ENCODE peak calls at places on chromosome 17, in six cellular contexts. W is neuronal stem cell, B is NCI-H2171, T is left ventricle myocardium inferior, H is GM12892, Y is nephron progenitor cell. D is an unnamed sample.

GRCh38 chr17:62703269-62703775 is 75.9 kb downstream of the MRC2 start:
- DNase-seq in H (no peak), W (no peak), Y (no peak), T (no peak), B (no peak), D (peak)

GRCh38 chr17:32461853-32462617 is 17.7 kb downstream of the PSMD11 start:
- DNase-seq in W (peak), T (no peak), Y (peak), H (no peak), B (peak), D (peak)

GRCh38 chr17:74512624-74513084 is 18.6 kb downstream of the CD300LB start:
- DNase-seq in B (no peak), Y (no peak), W (no peak), H (no peak), T (no peak), D (no peak)

GRCh38 chr17:148757-149156 is 11.4 kb downstream of the SCGB1C2 start:
- DNase-seq in H (no peak), W (no peak), T (peak), Y (no peak), B (no peak), D (no peak)

GRCh38 chr17:37385439-37385990 is 9.7 kb downstream of the C17orf78 start:
- DNase-seq in H (no peak), T (no peak), W (no peak), Y (no peak), B (no peak), D (no peak)

GRCh38 chr17:66444001-66444400 is 141.6 kb downstream of the PRKCA start:
- DNase-seq in T (no peak), B (no peak), W (no peak), Y (no peak), H (no peak), D (no peak)

GRCh38 chr17:2996938-2997670 is 66.3 kb downstream of the OR1D5 start:
- DNase-seq in Y (no peak), B (no peak), T (no peak), H (no peak), W (no peak), D (no peak)

GRCh38 chr17:10127819-10128375 is 70.5 kb downstream of the GAS7 start:
- DNase-seq in T (peak), W (no peak), H (no peak), Y (peak), B (no peak), D (peak)

GRCh38 chr17:77383613-77384608 is 243.1 kb downstream of the SEC14L1 start:
- DNase-seq in H (no peak), W (no peak), B (peak), Y (no peak), T (peak), D (no peak)

GRCh38 chr17:57537524-57538410 is 207.3 kb downstream of the CCDC182 start:
- DNase-seq in Y (no peak), H (no peak), B (no peak), W (peak), T (no peak), D (peak)

GRCh38 chr17:57861000-57861736 is 11.3 kb upstream of the MRPS23 start:
- DNase-seq in T (peak), W (no peak), H (no peak), B (peak), Y (peak), D (peak)

GRCh38 chr17:75036643-75037268 is 10.0 kb downstream of the ATP5PD start:
- DNase-seq in W (no peak), B (peak), H (no peak), Y (peak), T (peak), D (no peak)

GRCh38 chr17:75773808-75774470 is 8.9 kb upstream of the GALK1 start:
- DNase-seq in W (no peak), B (no peak), Y (no peak), T (no peak), H (no peak), D (no peak)

GRCh38 chr17:32673964-32674363 is 187.2 kb downstream of the CDK5R1 start:
- DNase-seq in H (no peak), T (no peak), Y (no peak), B (no peak), W (no peak), D (no peak)

GRCh38 chr17:72502111-72502939 is 381.5 kb downstream of the SOX9 start:
- DNase-seq in H (no peak), Y (peak), W (no peak), T (no peak), B (peak), D (no peak)

GRCh38 chr17:40191237-40192208 is 14.3 kb downstream of the RAPGEFL1 start:
- DNase-seq in Y (peak), T (peak), B (no peak), W (no peak), H (peak), D (peak)

GRCh38 chr17:48915459-48916282 is 7.5 kb downstream of the UBE2Z start:
- DNase-seq in W (no peak), T (no peak), Y (no peak), B (no peak), H (peak), D (no peak)

GRCh38 chr17:49200423-49201083 is 9.8 kb downstream of the GNGT2 start:
- DNase-seq in B (no peak), W (no peak), T (no peak), Y (no peak), H (no peak), D (no peak)

GRCh38 chr17:30956764-30957374 is 14.0 kb upstream of the RNF135 start:
- DNase-seq in B (no peak), Y (no peak), T (no peak), H (no peak), W (no peak), D (no peak)

GRCh38 chr17:17498606-17499301 is 2.6 kb upstream of the RASD1 start:
- DNase-seq in H (no peak), Y (no peak), B (no peak), T (no peak), W (no peak), D (no peak)

GRCh38 chr17:76871668-76872067 is 3.5 kb downstream of the MGAT5B start:
- DNase-seq in W (no peak), B (no peak), T (no peak), Y (no peak), H (no peak), D (no peak)

GRCh38 chr17:55641559-55642160 is 81.0 kb downstream of the TMEM100 start:
- DNase-seq in W (no peak), T (peak), H (no peak), Y (peak), B (no peak), D (no peak)

GRCh38 chr17:10226930-10227695 is 28.7 kb upstream of the GAS7 start:
- DNase-seq in Y (peak), T (peak), W (peak), H (peak), B (no peak), D (peak)

GRCh38 chr17:69477204-69477899 is 62.9 kb downstream of the MAP2K6 start:
- DNase-seq in H (no peak), W (no peak), B (no peak), Y (no peak), T (no peak), D (no peak)

GRCh38 chr17:64187093-64187895 is 57.4 kb upstream of the ERN1 start:
- DNase-seq in B (no peak), Y (no peak), W (no peak), H (no peak), T (no peak), D (peak)

GRCh38 chr17:79835470-79835899 is 3.8 kb downstream of the CBX4 start:
- DNase-seq in H (no peak), B (no peak), W (no peak), T (no peak), Y (peak), D (peak)

GRCh38 chr17:7233701-7234099 is 617 bp downstream of the DVL2 start:
- DNase-seq in Y (no peak), B (no peak), H (no peak), T (no peak), W (no peak), D (no peak)

GRCh38 chr17:69607162-69607834 is 192.8 kb downstream of the MAP2K6 start:
- DNase-seq in H (no peak), Y (peak), W (peak), B (peak), T (peak), D (peak)

GRCh38 chr17:41687828-41688640 is 651 bp upstream of the EIF1 start:
- DNase-seq in T (peak), B (peak), W (no peak), H (no peak), Y (no peak), D (no peak)

GRCh38 chr17:80029235-80029974 is 6.3 kb downstream of the TBC1D16 start:
- DNase-seq in B (peak), H (no peak), T (peak), Y (no peak), W (no peak), D (no peak)

GRCh38 chr17:43734376-43734775 is 24.2 kb downstream of the SOST start:
- DNase-seq in W (no peak), T (no peak), H (no peak), Y (no peak), B (no peak), D (no peak)

GRCh38 chr17:417691-418420 is 65.2 kb upstream of the RPH3AL start:
- DNase-seq in Y (no peak), H (no peak), B (no peak), W (no peak), T (no peak), D (no peak)

GRCh38 chr17:79950711-79951110 is 85.0 kb downstream of the TBC1D16 start:
- DNase-seq in T (no peak), B (no peak), W (peak), Y (no peak), H (no peak), D (peak)

GRCh38 chr17:13429201-13429600 is 172.5 kb downstream of the HS3ST3A1 start:
- DNase-seq in Y (peak), W (no peak), H (no peak), T (no peak), B (no peak), D (no peak)

GRCh38 chr17:36779550-36779949 is 157.7 kb upstream of the LHX1 start:
- DNase-seq in H (no peak), T (no peak), W (no peak), B (no peak), Y (no peak), D (no peak)

GRCh38 chr17:13306310-13306962 is 288.6 kb upstream of the ELAC2 start:
- DNase-seq in T (no peak), Y (peak), B (no peak), W (peak), H (no peak), D (no peak)

GRCh38 chr17:61448042-61448441 is 4.2 kb upstream of the TBX4 start:
- DNase-seq in W (no peak), T (no peak), H (no peak), B (no peak), Y (no peak), D (peak)

D was measured in ecto neural progenitor cell.